ENCODE peak calls at places on chromosomes 3 and 15, in eight cellular contexts. D is body of pancreas, J is heart left ventricle, I is HFF-Myc, H is WERI-Rb-1, F is keratinocyte, Q is natural killer cell, K is GM10248. C is an unnamed sample.

GRCh38 chr3:192063570-192063969 is 602.6 kb downstream of the PYDC2 start:
- DNase-seq in F (no peak), I (no peak), Q (no peak), J (peak; percentile 39), D (peak; percentile 10), K (peak; percentile 38), H (no peak), C (no peak)

GRCh38 chr3:173465112-173465511 is 67.6 kb downstream of the NLGN1 start:
- DNase-seq in D (no peak), I (no peak), Q (no peak), K (no peak), J (no peak), F (no peak), H (no peak), C (peak; percentile 59)

GRCh38 chr3:141807277-141808038 is 44.2 kb downstream of the GRK7 start:
- DNase-seq in I (no peak), Q (no peak), J (no peak), F (no peak), K (no peak), H (no peak), D (no peak), C (no peak)

GRCh38 chr3:24101676-24102168 is 156.6 kb downstream of the NR1D2 start:
- DNase-seq in K (no peak), I (no peak), Q (no peak), D (no peak), J (no peak), F (peak; percentile 17), H (no peak), C (no peak)

GRCh38 chr3:157785071-157785826 is 282.0 kb upstream of the VEPH1 start:
- DNase-seq in J (no peak), F (peak; percentile 57), I (peak; percentile 86), H (no peak), D (no peak), Q (no peak), K (no peak), C (peak; percentile 75)

GRCh38 chr3:127457094-127457475 is 133.4 kb downstream of the TPRA1 start:
- DNase-seq in F (no peak), H (no peak), Q (no peak), K (no peak), J (no peak), I (no peak), D (peak; percentile 30), C (no peak)

GRCh38 chr3:13883681-13884080 is 3.8 kb upstream of the WNT7A start:
- DNase-seq in J (no peak), D (no peak), H (no peak), K (no peak), Q (no peak), I (no peak), F (no peak), C (no peak)

GRCh38 chr3:127831723-127832172 is 9.4 kb upstream of the MGLL start:
- DNase-seq in H (peak; percentile 42), I (no peak), Q (peak; percentile 27), K (no peak), D (peak; percentile 68), J (peak; percentile 62), F (no peak), C (no peak)

GRCh38 chr15:52765779-52766178 is 24.4 kb downstream of the ONECUT1 start:
- DNase-seq in Q (no peak), D (peak; percentile 48), I (no peak), H (peak; percentile 43), K (no peak), J (no peak), F (no peak), C (no peak)

GRCh38 chr15:70754862-70755261 is 8.5 kb downstream of the UACA start:
- DNase-seq in F (no peak), K (no peak), J (no peak), I (no peak), Q (no peak), H (no peak), D (no peak), C (no peak)
- TF ChIP-seq CTCF in F (no peak), K (no peak), J (no peak), I (no peak), Q (no peak), H (no peak), D (no peak), C (no peak)

DNA sequence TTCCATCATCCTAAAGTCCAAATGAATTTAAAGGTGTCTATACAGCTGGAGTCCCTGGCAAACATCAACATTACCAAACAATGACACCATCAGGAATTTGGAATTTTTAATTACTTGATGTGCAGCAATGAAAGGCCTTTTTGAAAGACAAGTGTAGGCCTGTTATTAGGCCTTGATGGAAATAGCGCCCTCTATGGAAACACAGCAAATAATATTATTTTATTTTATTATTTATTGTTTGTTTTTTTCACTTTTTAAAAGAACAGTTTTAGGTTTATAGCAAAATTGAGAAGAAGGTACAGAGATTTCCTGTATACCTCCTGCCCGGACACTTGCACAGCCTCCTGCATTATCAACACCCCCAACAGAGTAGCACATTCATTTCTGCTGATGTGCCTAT is 18.1 kb upstream of the OR5AC2 start:
- DNase-seq in Q (no peak), F (no peak), I (no peak), D (no peak), H (no peak), J (no peak), K (no peak), C (no peak)
- TF ChIP-seq CTCF in Q (no peak), F (no peak), I (peak; percentile 24), D (no peak), H (peak; percentile 10), J (no peak), K (no peak), C (no peak)

GRCh38 chr15:85762039-85762755 is 32.5 kb downstream of the KLHL25 start:
- DNase-seq in F (no peak), H (no peak), I (no peak), Q (no peak), K (no peak), D (no peak), J (no peak), C (no peak)

GRCh38 chr15:85760049-85760448 is 34.7 kb downstream of the KLHL25 start:
- DNase-seq in K (no peak), D (no peak), Q (no peak), J (no peak), F (no peak), H (no peak), I (no peak), C (no peak)

GRCh38 chr15:85759391-85759790 is 35.3 kb downstream of the KLHL25 start:
- DNase-seq in H (no peak), D (no peak), F (no peak), Q (no peak), I (no peak), K (no peak), J (peak; percentile 72), C (no peak)

GRCh38 chr15:85761635-85762034 is 33.1 kb downstream of the KLHL25 start:
- DNase-seq in Q (no peak), H (no peak), F (no peak), D (no peak), J (no peak), K (no peak), I (no peak), C (no peak)

DNA sequence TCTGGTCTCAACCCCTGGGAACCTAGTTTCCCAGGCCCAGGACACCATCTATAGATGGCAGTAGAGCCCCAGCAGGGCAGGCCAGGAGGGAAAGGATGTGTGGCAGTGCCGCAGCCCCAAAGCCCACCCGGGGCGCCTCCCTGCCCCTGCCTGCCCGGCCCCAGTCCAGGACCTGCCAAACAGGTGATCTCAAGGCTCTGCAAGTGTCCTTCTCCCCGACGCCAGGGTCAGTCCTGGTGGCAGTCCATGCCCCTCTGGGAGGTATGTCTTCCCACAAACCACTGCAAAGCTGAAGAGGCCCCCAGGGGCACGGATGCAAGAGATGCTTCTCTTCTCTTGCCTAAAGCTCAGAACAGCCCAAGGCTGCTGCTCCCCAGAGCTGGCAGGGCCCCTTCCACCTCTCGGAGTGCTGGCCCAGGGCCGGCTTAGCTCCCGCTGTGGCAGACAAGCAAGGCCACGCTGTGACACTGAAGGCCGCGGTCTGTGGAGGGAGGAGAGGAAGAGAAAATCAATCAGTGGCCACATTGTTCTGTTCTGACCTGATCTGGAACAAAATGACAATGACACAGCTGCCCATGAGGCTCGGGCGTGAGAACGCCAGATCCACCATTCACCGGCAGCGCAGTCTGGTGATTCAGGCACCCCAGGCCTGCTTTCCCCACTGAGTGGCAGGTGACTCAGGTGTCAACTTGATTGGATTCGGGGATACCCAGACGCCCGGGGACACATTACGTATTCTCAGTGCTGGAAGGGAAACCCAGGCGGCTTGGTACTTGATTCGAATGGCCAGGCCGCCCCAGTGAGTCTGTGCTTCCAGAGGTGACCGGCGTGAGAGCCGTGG is 34.0 kb downstream of the KLHL25 start:
- DNase-seq in H (no peak), J (no peak), Q (no peak), D (no peak), K (no peak), F (no peak), I (no peak), C (no peak)
- TF ChIP-seq CTCF in H (peak; percentile 47), J (no peak), Q (no peak), D (peak; percentile 9), K (no peak), F (no peak), I (no peak), C (no peak)

GRCh38 chr3:149898771-149899170 is 71.9 kb downstream of the PFN2 start:
- DNase-seq in I (peak; percentile 24), K (no peak), F (no peak), D (no peak), H (no peak), J (peak; percentile 20), Q (no peak), C (peak; percentile 40)

GRCh38 chr3:149900322-149900721 is 70.4 kb downstream of the PFN2 start:
- DNase-seq in K (no peak), J (no peak), F (no peak), I (no peak), Q (no peak), D (no peak), H (no peak), C (no peak)

GRCh38 chr3:149906036-149906435 is 64.7 kb downstream of the PFN2 start:
- DNase-seq in H (no peak), Q (no peak), J (no peak), F (no peak), D (no peak), K (no peak), I (no peak), C (no peak)

GRCh38 chr3:149901770-149902169 is 68.9 kb downstream of the PFN2 start:
- DNase-seq in F (no peak), K (no peak), D (no peak), J (no peak), H (no peak), Q (no peak), I (no peak), C (no peak)

DNA sequence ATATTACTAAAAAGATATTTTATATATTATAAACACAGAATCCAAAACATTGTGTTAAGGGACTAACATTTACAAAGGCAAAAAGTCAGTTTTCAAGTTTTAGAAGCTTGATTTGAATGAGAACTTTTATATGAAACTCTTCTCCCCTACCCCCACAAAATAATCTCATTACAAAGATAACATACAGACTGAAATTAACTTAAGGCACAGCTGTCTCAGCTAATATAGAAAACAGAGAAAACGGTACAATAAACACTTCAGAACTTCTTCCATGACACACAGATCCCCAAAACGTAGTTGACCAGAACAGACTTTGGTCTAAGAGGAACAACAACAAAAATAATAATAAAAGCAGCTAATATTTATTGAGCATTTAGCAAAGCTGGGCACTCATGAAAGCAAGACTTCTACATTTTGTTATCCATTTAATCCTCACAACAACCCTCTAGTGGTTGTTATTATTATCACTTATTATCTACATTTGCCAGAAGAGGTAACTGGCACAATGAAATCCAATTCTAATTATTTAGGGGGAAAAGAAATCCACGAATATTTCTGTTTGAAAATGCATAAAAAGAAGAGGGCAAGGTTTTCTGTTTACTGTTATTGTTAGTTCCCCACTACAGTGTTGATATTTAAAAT is 68.1 kb downstream of the PFN2 start:
- DNase-seq in F (no peak), K (no peak), Q (no peak), I (no peak), J (no peak), H (no peak), D (no peak), C (no peak)
- TF ChIP-seq CTCF in F (peak; percentile 26), K (no peak), Q (no peak), I (peak; percentile 9), J (peak; percentile 25), H (no peak), D (peak; percentile 3), C (no peak)

GRCh38 chr15:67181221-67181639 is 73.2 kb downstream of the AAGAB start:
- DNase-seq in H (no peak), K (no peak), D (no peak), Q (no peak), F (no peak), I (no peak), J (no peak), C (no peak)
- TF ChIP-seq CTCF in H (no peak), K (no peak), D (peak; percentile 15), Q (no peak), F (no peak), I (no peak), J (no peak), C (no peak)